ENCODE peak calls at places on chromosomes 7 and 10, in six cellular contexts. G is right lobe of liver, M is adrenal gland, T is Peyer's patch, E is endothelial cell of umbilical vein, Q is body of pancreas. V is an unnamed sample.

GRCh38 chr7:115724400-115725056 is 306.0 kb downstream of the TFEC start:
- DNase-seq in G (no peak), M (no peak), T (no peak), E (peak; percentile 52), Q (peak; percentile 23), V (no peak)

GRCh38 chr7:131226116-131226562 is 101.5 kb upstream of the MKLN1 start:
- DNase-seq in G (no peak), M (no peak), T (no peak), E (no peak), Q (no peak), V (no peak)

GRCh38 chr10:128046934-128047251 is 79.3 kb downstream of the MKI67 start:
- DNase-seq in G (peak; percentile 29), M (no peak), T (no peak), E (no peak), Q (no peak), V (peak; percentile 29)

GRCh38 chr7:158646766-158647474 is 57.7 kb downstream of the NCAPG2 start:
- DNase-seq in G (no peak), M (no peak), T (no peak), E (no peak), Q (peak; percentile 37), V (no peak)

GRCh38 chr7:42183547-42183946 is 53.5 kb downstream of the GLI3 start:
- DNase-seq in G (no peak), M (no peak), T (no peak), E (no peak), Q (no peak), V (no peak)

GRCh38 chr10:103982639-103983038 is 15.7 kb downstream of the SLK start:
- DNase-seq in G (no peak), M (no peak), T (no peak), E (peak; percentile 46), Q (no peak), V (no peak)

GRCh38 chr10:105718207-105718995 is 1077.3 kb downstream of the SORCS3 start:
- DNase-seq in G (no peak), M (no peak), T (no peak), E (no peak), Q (no peak), V (no peak)

GRCh38 chr10:14904316-14904732 is 25.7 kb downstream of the SUV39H2 start:
- DNase-seq in G (no peak), M (peak; percentile 16), T (no peak), E (peak; percentile 42), Q (no peak), V (no peak)

GRCh38 chr7:75847707-75848106 is 31.1 kb upstream of the RHBDD2 start:
- DNase-seq in G (no peak), M (no peak), T (no peak), E (no peak), Q (no peak), V (no peak)

GRCh38 chr7:6234384-6234783 is 38.0 kb downstream of the CYTH3 start:
- DNase-seq in G (no peak), M (no peak), T (no peak), E (no peak), Q (no peak), V (no peak)

GRCh38 chr7:84950836-84951235 is 236.0 kb downstream of the SEMA3D start:
- DNase-seq in G (no peak), M (no peak), T (no peak), E (no peak), Q (no peak), V (no peak)

GRCh38 chr10:12252882-12253546 is 57.0 kb downstream of the CDC123 start:
- DNase-seq in G (no peak), M (no peak), T (peak; percentile 60), E (no peak), Q (no peak), V (no peak)

GRCh38 chr10:97335188-97335619 is 675 bp upstream of the FRAT2 start:
- DNase-seq in G (peak; percentile 35), M (no peak), T (no peak), E (no peak), Q (peak; percentile 31), V (peak; percentile 40)

GRCh38 chr10:7520496-7521485 is 110.0 kb upstream of the SFMBT2 start:
- DNase-seq in G (no peak), M (no peak), T (no peak), E (no peak), Q (no peak), V (no peak)

GRCh38 chr10:103564116-103564501 is 70.6 kb downstream of the NEURL1 start:
- DNase-seq in G (no peak), M (no peak), T (no peak), E (no peak), Q (no peak), V (no peak)

GRCh38 chr10:43093423-43094090 is 16.7 kb downstream of the RET start:
- DNase-seq in G (no peak), M (no peak), T (no peak), E (no peak), Q (no peak), V (no peak)

GRCh38 chr7:117124585-117125220 is 171.4 kb downstream of the ST7 start:
- DNase-seq in G (peak; percentile 87), M (peak; percentile 95), T (peak; percentile 30), E (peak; percentile 96), Q (peak; percentile 86), V (peak; percentile 75)

GRCh38 chr10:72263613-72264241 is 10.0 kb upstream of the DDIT4 start:
- DNase-seq in G (peak; percentile 69), M (no peak), T (peak; percentile 76), E (no peak), Q (peak; percentile 87), V (no peak)

GRCh38 chr10:110170142-110170887 is 37.1 kb upstream of the MXI1 start:
- DNase-seq in G (no peak), M (no peak), T (no peak), E (no peak), Q (no peak), V (peak; percentile 41)

GRCh38 chr10:73915206-73915851 is 4.4 kb downstream of the PLAU start:
- DNase-seq in G (no peak), M (no peak), T (no peak), E (no peak), Q (no peak), V (no peak)

GRCh38 chr10:73914036-73914435 is 3.1 kb downstream of the PLAU start:
- DNase-seq in G (no peak), M (no peak), T (no peak), E (no peak), Q (no peak), V (no peak)

GRCh38 chr10:73920084-73920483 is 9.2 kb downstream of the PLAU start:
- DNase-seq in G (no peak), M (peak; percentile 24), T (no peak), E (no peak), Q (no peak), V (peak; percentile 58)

GRCh38 chr10:73916761-73917470 is 6.0 kb downstream of the PLAU start:
- DNase-seq in G (no peak), M (peak; percentile 19), T (no peak), E (no peak), Q (no peak), V (no peak)

GRCh38 chr10:73917566-73918305 is 6.8 kb downstream of the PLAU start:
- DNase-seq in G (no peak), M (no peak), T (no peak), E (no peak), Q (no peak), V (no peak)
- TF ChIP-seq POLR2A in G (no peak), M (no peak), T (no peak), E (no peak), Q (no peak), V (no peak)

DNA sequence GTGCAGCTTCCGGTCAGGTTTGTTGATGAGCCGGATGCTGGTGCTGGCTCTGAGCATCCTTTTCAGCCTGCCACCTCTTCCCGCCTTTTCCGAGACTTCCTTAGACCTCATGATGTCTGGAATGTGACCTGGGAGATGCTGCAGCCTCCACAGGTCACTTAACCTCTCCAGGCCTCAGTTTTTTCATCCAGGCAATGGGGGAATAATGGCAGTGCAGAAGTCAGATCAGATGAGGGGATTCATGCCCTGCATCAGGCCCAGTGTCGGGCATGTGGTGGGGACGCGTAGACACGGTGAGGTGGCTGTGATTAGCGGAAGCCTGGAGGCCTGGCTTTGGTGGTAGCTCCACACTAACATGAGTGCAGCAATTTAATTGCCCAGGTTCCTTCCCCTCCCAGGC is 24.6 kb downstream of the PFKFB3 start:
- DNase-seq in G (no peak), M (no peak), T (no peak), E (no peak), Q (no peak), V (no peak)
- H3K4me1 ChIP-seq in G (no peaks in the 10 kb centered on the region), M (no peaks in the 10 kb centered on the region), T (no peaks in the 10 kb centered on the region), E (peaks cover 14% of the 10 kb centered on the region), Q (no peaks in the 10 kb centered on the region), V (no peaks in the 10 kb centered on the region)

DNA sequence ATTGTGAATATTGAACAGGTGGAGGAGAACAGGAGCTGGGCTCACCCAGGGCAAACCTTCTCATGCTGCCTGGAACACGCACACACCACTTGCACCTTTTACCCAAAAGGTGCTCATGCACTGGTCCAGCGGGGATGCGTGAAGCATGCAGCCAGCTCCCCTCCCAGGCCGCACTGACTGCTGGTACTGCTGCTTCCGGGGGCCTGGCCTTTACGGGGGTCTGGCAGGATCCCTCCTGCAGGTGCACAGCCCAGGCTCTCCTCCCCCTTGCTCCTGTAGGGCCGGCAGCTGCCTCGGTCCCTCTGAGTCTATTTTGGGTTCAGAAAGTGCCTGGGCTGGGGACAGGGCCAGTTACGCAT is 221.7 kb downstream of the DNAJB6 start:
- DNase-seq in G (no peak), M (no peak), T (no peak), E (no peak), Q (no peak), V (no peak)
- H3K27me3 ChIP-seq in G (no peaks in the 10 kb centered on the region), M (no peaks in the 10 kb centered on the region), T (no peaks in the 10 kb centered on the region), E (no peaks in the 10 kb centered on the region), Q (no peaks in the 10 kb centered on the region), V (no peaks in the 10 kb centered on the region)

GRCh38 chr7:155297517-155298287 is at the start of gene INSIG1:
- DNase-seq in G (peak; percentile 95), M (peak; percentile 89), T (peak; percentile 92), E (peak; percentile 92), Q (peak; percentile 94), V (peak; percentile 92)

GRCh38 chr7:155300641-155301452 is 3.2 kb downstream of the INSIG1 start:
- DNase-seq in G (no peak), M (no peak), T (no peak), E (no peak), Q (no peak), V (no peak)

GRCh38 chr7:155298288-155298833 is 683 bp downstream of the INSIG1 start:
- DNase-seq in G (no peak), M (peak; percentile 25), T (no peak), E (peak; percentile 29), Q (no peak), V (no peak)

GRCh38 chr7:155299539-155300202 is 2.0 kb downstream of the INSIG1 start:
- DNase-seq in G (no peak), M (no peak), T (peak; percentile 37), E (no peak), Q (no peak), V (no peak)

DNA sequence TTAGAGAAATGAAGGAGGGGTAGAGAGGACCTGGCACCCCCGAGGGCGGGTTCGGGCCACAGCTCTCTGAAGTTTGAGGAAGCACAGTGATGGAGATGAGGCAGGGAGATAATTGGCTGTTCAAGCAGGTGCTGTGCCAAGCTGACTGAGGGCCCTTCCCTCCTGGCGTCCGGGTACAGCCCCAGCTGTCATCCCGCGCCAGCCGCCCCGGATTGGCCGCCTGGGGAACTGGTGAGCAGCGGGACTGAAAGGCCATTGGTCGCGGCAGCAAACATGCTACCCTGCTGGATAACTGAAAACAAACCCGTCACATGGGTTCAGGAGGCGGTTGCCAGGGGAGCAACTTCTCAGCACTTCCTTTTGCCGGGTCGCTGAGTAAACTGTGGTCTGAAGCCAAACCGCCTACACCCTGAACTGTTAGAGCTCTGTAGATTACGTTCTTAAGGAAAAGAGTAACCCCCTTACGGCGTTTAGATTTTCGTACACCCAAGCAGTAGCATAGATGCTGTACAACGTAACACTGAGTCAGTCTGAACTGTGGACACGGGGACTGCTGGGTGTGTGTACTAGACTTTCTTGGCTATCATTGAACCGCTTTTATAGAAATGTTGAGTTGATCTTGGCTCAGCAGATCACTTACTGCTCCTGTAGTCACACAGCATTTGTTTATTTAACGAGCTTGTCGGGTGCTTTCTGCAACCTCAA is 1.3 kb downstream of the INSIG1 start:
- DNase-seq in G (peak; percentile 94), M (peak; percentile 98), T (peak; percentile 98), E (peak; percentile 96), Q (peak; percentile 92), V (peak; percentile 96)
- TF ChIP-seq POLR2A in G (peak; percentile 51), M (peak; percentile 34), T (peak; percentile 76), E (peak; percentile 52), Q (peak; percentile 70), V (no peak)